ENCODE peak calls at places on chromosomes 16 and 17, in six cellular contexts. N, P, B, I, E and H are unnamed samples.

GRCh38 chr16:48628359-48628985 is 18.5 kb upstream of the N4BP1 start:
- DNase-seq in N (no peak), P (no peak), B (no peak), I (no peak), E (no peak), H (no peak)

GRCh38 chr17:144936-145670 is 7.7 kb downstream of the SCGB1C2 start:
- DNase-seq in N (no peak), P (no peak), B (no peak), I (peak), E (no peak), H (no peak)

GRCh38 chr16:46972971-46973456 is 460 bp downstream of the DNAJA2 start:
- DNase-seq in N (peak), P (peak), B (peak), I (peak), E (peak), H (peak)

GRCh38 chr16:69187387-69187890 is 475 bp downstream of the SNTB2 start:
- DNase-seq in N (peak), P (peak), B (peak), I (peak), E (no peak), H (peak)

GRCh38 chr17:81542431-81543338 is 9.5 kb downstream of the FAAP100 start:
- DNase-seq in N (no peak), P (no peak), B (no peak), I (no peak), E (no peak), H (no peak)

GRCh38 chr16:813204-813915 is 12.8 kb upstream of the GNG13 start:
- DNase-seq in N (no peak), P (no peak), B (peak), I (no peak), E (peak), H (no peak)

GRCh38 chr16:29765167-29766032 is 12.7 kb upstream of the ZG16 start:
- DNase-seq in N (no peak), P (no peak), B (no peak), I (peak), E (no peak), H (no peak)

GRCh38 chr17:7479139-7479388 is 367 bp downstream of the ZBTB4 start:
- DNase-seq in N (no peak), P (no peak), B (no peak), I (no peak), E (no peak), H (no peak)

GRCh38 chr16:24075302-24075701 is 180.8 kb upstream of the CACNG3 start:
- DNase-seq in N (no peak), P (no peak), B (no peak), I (no peak), E (no peak), H (no peak)

GRCh38 chr17:65243838-65244237 is 106.7 kb downstream of the RGS9 start:
- DNase-seq in N (peak), P (peak), B (no peak), I (peak), E (peak), H (no peak)

DNA sequence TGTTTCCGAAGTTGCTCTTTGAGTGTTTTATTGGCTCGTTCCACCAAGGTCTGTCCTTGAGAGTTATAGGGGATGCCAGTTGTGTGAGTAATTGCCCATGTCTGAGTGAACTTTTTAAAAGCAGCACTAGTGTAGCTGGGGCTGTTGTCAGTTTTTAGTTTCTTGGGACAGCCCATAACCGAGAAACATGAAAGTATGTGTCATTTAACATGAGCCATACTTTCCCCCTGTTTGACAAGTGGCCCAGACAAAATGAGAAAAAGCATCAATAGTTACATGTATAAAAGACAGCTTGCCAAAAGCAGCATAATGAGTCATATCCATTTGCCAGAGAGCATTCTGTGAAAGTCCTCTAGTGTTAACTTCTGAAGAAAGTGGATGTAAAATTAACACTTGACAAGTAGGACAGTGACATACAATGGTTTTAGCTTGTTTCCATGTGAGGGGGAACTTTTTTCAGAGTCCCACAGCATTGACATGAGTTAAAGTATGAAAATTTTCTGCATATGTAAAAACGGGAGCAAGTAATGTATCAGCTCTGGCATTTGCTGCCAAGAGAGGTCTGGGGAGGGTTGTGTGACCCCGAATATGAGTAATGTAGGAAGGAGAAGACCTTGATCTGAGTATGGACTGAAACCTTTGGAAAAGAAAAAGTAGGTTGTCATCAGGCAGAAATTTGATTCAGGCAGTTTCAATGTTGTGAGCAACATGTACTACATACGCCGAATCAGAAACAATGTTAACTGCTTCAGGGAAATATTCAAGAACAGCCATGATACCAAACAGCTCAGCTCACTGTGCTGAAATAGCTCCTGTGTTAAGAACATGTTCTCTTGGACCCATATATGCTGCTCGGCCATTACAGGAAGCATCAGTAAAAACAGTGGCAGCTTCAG is 56.8 kb upstream of the ARL4D start:
- DNase-seq in N (no peak), P (peak), B (no peak), I (no peak), E (peak), H (no peak)
- H3K4me3 ChIP-seq in N (no peak), P (peak), B (no peak), I (no peak), E (no peak), H (no peak)

GRCh38 chr17:15651583-15652110 is 32.1 kb upstream of the FBXW10B start:
- DNase-seq in N (peak), P (peak), B (peak), I (peak), E (peak), H (peak)
- H3K4me3 ChIP-seq in N (peak), P (peak), B (peak), I (peak), E (peak), H (peak)

GRCh38 chr17:75828741-75829140 is 15.5 kb downstream of the UNC13D start:
- DNase-seq in N (no peak), P (no peak), B (no peak), I (no peak), E (no peak), H (no peak)

GRCh38 chr17:75832164-75832651 is 12.0 kb downstream of the UNC13D start:
- DNase-seq in N (peak), P (peak), B (no peak), I (peak), E (peak), H (no peak)

GRCh38 chr17:75829747-75830146 is 14.5 kb downstream of the UNC13D start:
- DNase-seq in N (no peak), P (no peak), B (no peak), I (no peak), E (no peak), H (no peak)

GRCh38 chr17:75831032-75831567 is 13.1 kb downstream of the UNC13D start:
- DNase-seq in N (no peak), P (no peak), B (no peak), I (no peak), E (no peak), H (no peak)

DNA sequence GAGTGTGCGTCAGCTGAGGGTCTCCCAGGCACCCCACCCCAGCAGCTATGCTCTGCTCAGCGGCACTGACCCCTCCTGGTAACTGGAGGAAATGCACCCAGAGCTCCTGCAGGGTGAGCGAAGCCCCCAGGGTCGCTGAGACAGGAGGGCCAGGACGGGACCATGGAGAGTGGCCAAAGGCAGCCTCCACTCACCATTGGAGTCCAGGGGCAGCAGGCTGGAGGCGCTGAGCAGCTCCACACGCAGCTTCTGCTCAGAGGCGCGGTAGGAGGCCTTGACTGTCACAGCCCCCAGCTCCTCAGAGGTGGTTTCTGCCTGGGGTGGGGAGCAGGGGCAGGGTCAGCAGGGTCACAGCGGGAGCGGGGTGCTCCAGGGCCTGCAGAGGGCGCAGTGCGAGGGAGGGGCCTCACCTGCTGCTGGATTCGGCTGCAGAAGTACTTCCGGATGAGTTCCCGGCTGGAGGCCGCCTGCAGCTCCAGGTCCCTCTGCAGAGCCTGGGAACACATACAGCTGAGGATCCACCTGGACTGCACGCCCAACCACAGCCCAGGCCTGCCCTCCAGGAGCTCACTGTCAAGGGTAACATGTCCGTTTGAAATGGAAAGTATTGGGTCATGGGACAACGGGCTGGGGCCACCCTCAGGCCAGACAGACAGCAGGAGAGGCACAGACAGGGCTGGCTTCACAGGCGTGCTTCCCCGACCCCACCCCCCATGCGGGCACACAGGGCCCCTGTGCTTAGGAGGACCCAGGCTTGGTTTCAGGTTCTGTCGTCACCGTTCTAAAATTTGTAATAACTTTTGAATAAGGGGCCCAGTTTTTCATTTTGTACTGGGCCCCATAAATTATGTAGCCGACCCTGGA is 13.8 kb downstream of the UNC13D start:
- DNase-seq in N (no peak), P (no peak), B (peak), I (no peak), E (no peak), H (peak)
- H3K4me3 ChIP-seq in N (no peak), P (no peak), B (no peak), I (no peak), E (no peak), H (no peak)

GRCh38 chr17:5773942-5774341 is 189.6 kb upstream of the NLRP1 start:
- DNase-seq in N (no peak), P (no peak), B (no peak), I (no peak), E (no peak), H (peak)
- H3K4me3 ChIP-seq in N (no peak), P (no peak), B (no peak), I (no peak), E (no peak), H (peak)

DNA sequence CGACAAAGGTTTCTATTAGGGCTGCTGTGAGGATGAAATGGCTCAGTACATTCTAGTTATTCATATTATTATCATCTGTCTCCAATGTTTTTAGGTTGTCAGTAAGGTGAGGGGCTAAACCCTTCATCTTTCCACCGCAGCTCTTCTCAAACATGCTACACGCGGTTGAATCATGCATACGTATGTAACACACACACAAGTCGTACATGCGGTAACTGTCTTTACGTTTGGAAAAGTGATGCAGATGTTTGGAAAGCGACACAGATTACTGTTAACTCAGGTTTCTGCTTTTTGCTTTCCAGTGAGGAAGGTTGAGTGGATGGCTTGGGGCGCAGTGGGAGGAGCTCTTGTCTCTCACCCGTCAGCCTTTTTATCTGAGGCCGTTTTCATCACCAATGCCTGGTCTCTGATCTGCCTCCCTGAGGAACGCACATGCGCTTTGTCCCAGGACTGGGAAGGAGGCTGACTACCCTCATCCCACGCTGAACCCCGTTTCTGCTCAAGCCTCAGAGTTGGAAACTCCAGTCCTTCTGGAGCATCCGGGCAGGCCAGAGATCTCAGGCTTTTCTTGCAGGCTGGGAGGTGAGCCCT is 3.2 kb upstream of the FOXL1 start:
- DNase-seq in N (no peak), P (no peak), B (no peak), I (no peak), E (no peak), H (no peak)
- H3K4me3 ChIP-seq in N (no peak), P (peak), B (peak), I (no peak), E (peak), H (no peak)

DNA sequence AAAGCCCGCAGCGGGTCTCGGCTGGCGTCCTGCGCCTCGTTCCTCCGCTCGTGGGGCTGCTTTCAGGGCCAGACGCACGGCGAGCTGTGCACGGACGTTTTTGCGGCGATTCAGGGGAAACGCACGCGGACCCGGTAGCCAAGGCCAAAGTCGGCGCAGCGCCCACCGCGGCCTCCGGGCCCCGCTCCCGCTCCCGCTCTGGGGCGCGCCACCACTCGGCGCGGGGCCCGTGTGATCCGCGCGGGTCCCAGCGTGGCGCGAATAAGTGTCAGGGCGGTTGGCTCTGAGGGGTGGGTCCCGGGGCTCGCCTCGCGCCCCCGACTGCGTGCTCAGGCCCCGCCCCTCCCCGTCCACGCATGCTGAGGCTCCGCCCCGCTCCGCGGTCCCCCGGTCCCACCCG is 694 bp upstream of the TBCD start:
- DNase-seq in N (no peak), P (peak), B (no peak), I (no peak), E (peak), H (no peak)
- H3K4me3 ChIP-seq in N (peak), P (no peak), B (peak), I (peak), E (peak), H (peak)

DNA sequence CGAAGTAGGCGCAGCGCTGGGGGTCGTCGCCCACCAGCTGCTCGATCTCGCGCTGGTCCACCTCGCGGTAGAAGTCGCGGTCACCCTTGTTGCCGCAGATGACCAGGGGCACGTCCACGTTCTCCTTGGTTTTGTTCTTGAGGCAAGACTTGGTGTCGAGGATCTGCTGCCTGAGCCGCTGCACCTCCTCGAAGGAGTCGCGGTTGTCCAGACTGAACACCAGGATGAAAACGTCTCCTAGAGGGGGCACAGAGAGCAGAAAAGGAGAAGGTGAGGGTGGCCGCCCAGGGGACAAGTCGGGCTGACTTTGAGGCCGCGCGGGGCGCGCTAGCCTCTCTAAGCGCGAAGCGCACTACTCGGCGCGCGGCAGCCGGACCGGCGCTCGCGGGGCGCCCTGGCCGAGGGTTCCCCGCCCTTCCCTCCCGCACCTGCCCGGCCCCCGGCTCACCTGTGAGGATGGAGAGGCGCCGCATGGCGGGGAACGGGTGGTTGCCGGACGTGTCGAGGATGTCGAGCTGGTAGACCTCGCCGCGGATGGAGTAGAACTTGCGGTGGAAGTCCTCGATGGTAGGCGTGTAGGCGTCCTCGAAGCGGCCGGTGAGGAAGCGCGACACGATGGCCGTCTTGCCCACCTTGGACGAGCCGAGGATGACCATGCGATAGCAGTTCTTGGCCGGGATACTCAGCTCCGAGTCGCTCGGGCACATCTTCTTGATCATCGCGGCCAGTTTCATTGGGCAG is 577 bp downstream of the RASD1 start:
- DNase-seq in N (peak), P (peak), B (no peak), I (no peak), E (no peak), H (peak)
- H3K4me3 ChIP-seq in N (peak), P (peak), B (peak), I (peak), E (peak), H (no peak)

GRCh38 chr16:70685938-70686375 is at the start of gene MTSS2:
- DNase-seq in N (peak), P (peak), B (peak), I (peak), E (peak), H (peak)

GRCh38 chr16:70682239-70683145 is 3.4 kb downstream of the MTSS2 start:
- DNase-seq in N (no peak), P (no peak), B (no peak), I (no peak), E (no peak), H (no peak)

GRCh38 chr16:70685061-70685937 is 554 bp downstream of the MTSS2 start:
- DNase-seq in N (peak), P (no peak), B (peak), I (no peak), E (no peak), H (no peak)

GRCh38 chr16:70683146-70683944 is 2.5 kb downstream of the MTSS2 start:
- DNase-seq in N (no peak), P (no peak), B (no peak), I (no peak), E (no peak), H (no peak)

DNA sequence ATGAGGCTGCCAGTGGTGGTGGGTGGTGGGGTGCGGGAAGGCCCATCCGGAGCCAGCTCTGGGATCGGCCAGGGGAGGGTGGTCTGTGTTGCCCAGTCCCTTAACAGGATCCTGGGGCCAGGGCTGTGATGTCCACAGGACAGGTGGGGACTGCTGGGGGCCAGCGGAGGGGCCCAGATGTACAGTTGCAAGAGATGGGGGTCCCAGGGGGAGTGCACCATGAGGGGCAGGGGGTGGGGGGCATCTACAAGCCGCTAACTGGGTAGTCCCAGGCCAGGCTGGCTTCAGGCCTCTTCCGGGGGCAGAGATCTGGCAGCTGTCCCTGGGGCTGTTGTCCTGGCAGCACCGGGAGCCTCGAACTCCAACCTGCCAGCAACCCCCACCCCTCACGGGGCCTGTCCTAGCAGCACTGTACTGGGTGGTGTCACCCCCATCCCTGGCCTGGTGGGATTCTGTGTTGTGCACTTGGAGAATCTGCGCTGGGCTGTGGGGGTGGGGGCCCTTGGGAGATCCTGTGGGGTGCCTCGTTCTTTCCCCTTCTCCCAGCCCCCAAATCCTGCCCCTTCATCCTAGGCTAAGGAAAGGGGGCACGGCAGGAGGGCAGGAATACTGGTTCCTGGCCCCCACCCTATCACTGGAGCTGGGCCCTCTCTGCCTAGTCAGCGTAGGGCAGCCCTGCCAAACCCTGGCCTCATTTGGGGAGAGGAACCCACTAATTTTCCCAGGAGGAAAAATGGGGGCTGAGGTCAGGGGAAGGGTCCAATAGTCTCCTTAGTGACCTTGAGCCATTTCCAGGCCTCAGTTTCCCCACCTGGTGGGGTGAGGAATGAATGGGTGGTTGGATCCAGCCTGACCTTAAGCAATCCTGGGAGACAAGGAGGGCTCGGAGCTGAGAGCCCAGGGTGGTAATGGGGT is 1.4 kb downstream of the MTSS2 start:
- DNase-seq in N (no peak), P (no peak), B (no peak), I (no peak), E (no peak), H (no peak)
- H3K4me3 ChIP-seq in N (peak), P (peak), B (peak), I (peak), E (peak), H (peak)

GRCh38 chr17:30133197-30133596 is 16.6 kb downstream of the NSRP1 start:
- DNase-seq in N (no peak), P (no peak), B (no peak), I (no peak), E (no peak), H (no peak)
- H3K4me3 ChIP-seq in N (no peak), P (no peak), B (no peak), I (no peak), E (no peak), H (no peak)